ENCODE peak calls at places on chromosomes 1 and 21, in four cellular contexts. U is iris pigment epithelial cell, X is nucleus accumbens, C is NCI-H510A treated with DMSO at 0.1 percent for 48 hours. Q is an unnamed sample.

GRCh38 chr1:205452906-205453305 is 2.9 kb downstream of the BLACAT1 start:
- DNase-seq in C (no peak), X (no peak), U (no peak), Q (no peak)

GRCh38 chr1:226302731-226303130 is 6.2 kb downstream of the LIN9 start:
- DNase-seq in C (no peak), U (no peak), X (no peak), Q (no peak)

GRCh38 chr1:28602536-28603439 is 10.7 kb downstream of the RAB42 start:
- DNase-seq in X (no peak), C (peak; percentile 49), U (peak; percentile 79), Q (peak; percentile 61)

GRCh38 chr1:8201331-8201861 is 116.5 kb upstream of the SLC45A1 start:
- DNase-seq in C (no peak), X (no peak), U (peak; percentile 56), Q (no peak)

GRCh38 chr1:182527680-182528079 is 61.4 kb downstream of the RNASEL start:
- DNase-seq in C (no peak), U (peak; percentile 3), X (no peak), Q (peak; percentile 6)

GRCh38 chr1:246567258-246568235 is 1.3 kb downstream of the CNST start:
- DNase-seq in U (peak; percentile 89), C (peak; percentile 6), X (no peak), Q (peak; percentile 43)

GRCh38 chr1:168794057-168794456 is 65.1 kb upstream of the DPT start:
- DNase-seq in X (no peak), C (no peak), U (no peak), Q (no peak)

GRCh38 chr21:44526096-44526997 is 13.6 kb downstream of the KRTAP10-1 start:
- DNase-seq in U (no peak), X (no peak), C (no peak), Q (no peak)

GRCh38 chr1:20191266-20191665 is 4.9 kb upstream of the PLA2G2C start:
- DNase-seq in U (no peak), C (no peak), X (no peak), Q (no peak)

GRCh38 chr1:1343811-1344421 is 5.3 kb downstream of the DVL1 start:
- DNase-seq in U (no peak), X (no peak), C (no peak), Q (no peak)

GRCh38 chr21:46183910-46184624 is at the start of gene SPATC1L:
- DNase-seq in U (peak; percentile 80), C (peak; percentile 14), X (no peak), Q (peak; percentile 73)

GRCh38 chr1:7220712-7221252 is 435.5 kb downstream of the CAMTA1 start:
- DNase-seq in C (no peak), X (no peak), U (no peak), Q (no peak)

GRCh38 chr1:85585845-85586244 is 5.3 kb downstream of the CCN1 start:
- DNase-seq in U (peak; percentile 93), C (no peak), X (no peak), Q (no peak)

GRCh38 chr1:38735651-38736161 is 123.9 kb downstream of the RRAGC start:
- DNase-seq in C (no peak), U (peak; percentile 63), X (no peak), Q (no peak)

GRCh38 chr1:106224426-106224825 is 832.0 kb upstream of the PRMT6 start:
- DNase-seq in X (no peak), U (peak; percentile 25), C (no peak), Q (no peak)

GRCh38 chr1:171245458-171246064 is 2.7 kb upstream of the FMO1 start:
- DNase-seq in U (peak; percentile 53), X (no peak), C (peak; percentile 49), Q (peak; percentile 78)

GRCh38 chr1:9256332-9256731 is 21.8 kb downstream of the H6PD start:
- DNase-seq in C (no peak), X (no peak), U (no peak), Q (no peak)

GRCh38 chr1:9767964-9768668 is 55.6 kb downstream of the CLSTN1 start:
- DNase-seq in X (no peak), U (no peak), C (no peak), Q (no peak)

GRCh38 chr1:167561753-167562152 is 8.2 kb upstream of the CREG1 start:
- DNase-seq in U (no peak), C (no peak), X (no peak), Q (no peak)

GRCh38 chr1:97332716-97333115 is 588.1 kb downstream of the DPYD start:
- DNase-seq in X (no peak), U (peak; percentile 89), C (no peak), Q (no peak)

GRCh38 chr1:162551969-162552683 is 9.4 kb upstream of the UAP1 start:
- DNase-seq in U (peak; percentile 58), X (no peak), C (no peak), Q (no peak)

GRCh38 chr1:14852301-14852700 is 253.8 kb downstream of the KAZN start:
- DNase-seq in X (no peak), C (no peak), U (no peak), Q (no peak)

GRCh38 chr1:4270651-4271337 is 370.7 kb upstream of the C1orf174 start:
- DNase-seq in X (no peak), U (no peak), C (no peak), Q (no peak)

GRCh38 chr1:57623039-57623790 is 199.4 kb upstream of the DAB1 start:
- DNase-seq in U (no peak), X (no peak), C (no peak), Q (no peak)

GRCh38 chr1:53111073-53111556 is 31.3 kb downstream of the SLC1A7 start:
- DNase-seq in X (no peak), U (peak; percentile 47), C (no peak), Q (no peak)

GRCh38 chr1:26739251-26739914 is 43.6 kb downstream of the ARID1A start:
- DNase-seq in C (no peak), U (no peak), X (no peak), Q (peak; percentile 66)

GRCh38 chr1:157033357-157033876 is 12.1 kb downstream of the ARHGEF11 start:
- DNase-seq in C (no peak), X (no peak), U (no peak), Q (no peak)

GRCh38 chr1:175197536-175197935 is 5.0 kb upstream of the KIAA0040 start:
- DNase-seq in C (no peak), U (no peak), X (no peak), Q (no peak)

GRCh38 chr1:36222481-36223372 is 1.5 kb upstream of the THRAP3 start:
- DNase-seq in X (no peak), U (no peak), C (no peak), Q (peak; percentile 13)

GRCh38 chr21:34890724-34891609 is 158.1 kb downstream of the RUNX1 start:
- DNase-seq in C (peak; percentile 25), X (no peak), U (peak; percentile 68), Q (no peak)

GRCh38 chr1:93079685-93080141 is 630 bp downstream of the MTF2 start:
- DNase-seq in X (no peak), U (peak; percentile 5), C (peak; percentile 74), Q (no peak)

GRCh38 chr1:108200627-108201106 is 524 bp upstream of the SLC25A24 start:
- DNase-seq in X (no peak), U (peak; percentile 81), C (peak; percentile 69), Q (peak; percentile 45)

GRCh38 chr1:93365813-93366212 is 20.1 kb downstream of the DR1 start:
- DNase-seq in X (no peak), U (no peak), C (no peak), Q (no peak)

Q was measured in MM.1S.